ENCODE peak calls at places on chromosomes 2 and 18, in five cellular contexts. T is lower leg skin, A is fibroblast of the conjunctiva, W is retinal pigment epithelial cell, J is iris pigment epithelial cell. P is an unnamed sample.

GRCh38 chr2:32363588-32363987 is 6.8 kb downstream of the BIRC6 start:
- DNase-seq in W (no peak), J (no peak), T (no peak), A (no peak), P (no peak)

GRCh38 chr2:19818039-19818438 is 83.7 kb downstream of the TTC32 start:
- DNase-seq in W (no peak), T (peak), A (no peak), J (no peak), P (no peak)

GRCh38 chr2:69585855-69586560 is 57.5 kb downstream of the AAK1 start:
- DNase-seq in J (no peak), W (no peak), A (no peak), T (no peak), P (no peak)

GRCh38 chr18:46877329-46877987 is 39.8 kb downstream of the PIAS2 start:
- DNase-seq in T (no peak), J (no peak), A (no peak), W (no peak), P (no peak)

GRCh38 chr2:201654611-201655384 is 11.5 kb upstream of the TMEM237 start:
- DNase-seq in W (no peak), A (no peak), J (peak), T (no peak), P (peak)

GRCh38 chr2:239778042-239778811 is 246.9 kb downstream of the NDUFA10 start:
- DNase-seq in J (no peak), T (peak), A (no peak), W (no peak), P (no peak)

GRCh38 chr18:65659912-65660311 is 90.9 kb upstream of the CDH7 start:
- DNase-seq in T (no peak), A (no peak), J (peak), W (peak), P (no peak)

GRCh38 chr2:191189112-191189635 is 38.4 kb upstream of the STAT4 start:
- DNase-seq in T (no peak), W (no peak), J (no peak), A (no peak), P (no peak)

GRCh38 chr18:21741511-21742322 is 1.1 kb downstream of the MIB1 start:
- DNase-seq in T (peak), W (no peak), J (peak), A (no peak), P (peak)

GRCh38 chr2:85435986-85436835 is 17.7 kb downstream of the SH2D6 start:
- DNase-seq in W (no peak), T (no peak), A (no peak), J (no peak), P (no peak)

GRCh38 chr2:43855292-43855691 is 16.5 kb downstream of the ABCG8 start:
- DNase-seq in T (no peak), A (no peak), W (no peak), J (no peak), P (no peak)

GRCh38 chr2:12702661-12703121 is 14.0 kb upstream of the TRIB2 start:
- DNase-seq in W (no peak), T (no peak), J (peak), A (peak), P (peak)

GRCh38 chr2:11612553-11613215 is 57.3 kb downstream of the NTSR2 start:
- DNase-seq in A (no peak), J (no peak), T (no peak), W (no peak), P (no peak)

GRCh38 chr2:69667805-69668382 is 24.4 kb upstream of the AAK1 start:
- DNase-seq in W (no peak), A (no peak), J (peak), T (no peak), P (peak)

GRCh38 chr18:78510636-78511035 is 469.0 kb upstream of the SALL3 start:
- DNase-seq in W (no peak), A (no peak), T (peak), J (no peak), P (no peak)

GRCh38 chr2:53896864-53897263 is 37.1 kb upstream of the GPR75 start:
- DNase-seq in A (peak), T (no peak), W (peak), J (peak), P (peak)

GRCh38 chr2:170815746-170816498 is 765 bp upstream of the GAD1 start:
- DNase-seq in W (no peak), T (peak), A (no peak), J (peak), P (peak)

GRCh38 chr2:43127208-43127940 is 99.0 kb downstream of the ZFP36L2 start:
- DNase-seq in W (no peak), J (peak), T (peak), A (no peak), P (peak)

GRCh38 chr2:109339519-109339991 is 210.6 kb downstream of the SH3RF3 start:
- DNase-seq in A (no peak), J (peak), T (peak), W (no peak), P (peak)

GRCh38 chr2:120257522-120257921 is 4.9 kb downstream of the RALB start:
- DNase-seq in J (no peak), A (no peak), T (no peak), W (no peak), P (no peak)

GRCh38 chr2:174641168-174641567 is 43.6 kb upstream of the WIPF1 start:
- DNase-seq in J (no peak), T (no peak), W (no peak), A (no peak), P (no peak)

GRCh38 chr2:213818436-213818835 is 534.2 kb downstream of the SPAG16 start:
- DNase-seq in T (no peak), W (no peak), J (peak), A (peak), P (peak)

GRCh38 chr18:13273800-13274199 is 55.2 kb downstream of the LDLRAD4 start:
- DNase-seq in J (no peak), A (no peak), W (no peak), T (peak), P (no peak)

GRCh38 chr2:176071330-176072291 is 12.2 kb downstream of the EVX2 start:
- DNase-seq in W (no peak), J (no peak), T (no peak), A (no peak), P (no peak)

GRCh38 chr2:170336916-170337315 is 159.0 kb downstream of the MYO3B start:
- DNase-seq in T (no peak), A (no peak), J (no peak), W (no peak), P (no peak)

GRCh38 chr2:236176417-236176816 is 8.2 kb upstream of the GBX2 start:
- DNase-seq in T (peak), A (no peak), W (no peak), J (peak), P (peak)

GRCh38 chr2:48356701-48357322 is 173.1 kb upstream of the STON1 start:
- DNase-seq in W (no peak), A (no peak), T (no peak), J (peak), P (peak)

GRCh38 chr18:60092073-60092472 is 192.3 kb downstream of the PMAIP1 start:
- DNase-seq in W (no peak), T (no peak), J (no peak), A (no peak), P (no peak)

GRCh38 chr2:98412751-98413445 is 31.8 kb upstream of the INPP4A start:
- DNase-seq in T (no peak), W (peak), J (peak), A (peak), P (peak)

GRCh38 chr2:97654791-97655190 is 8.9 kb downstream of the COX5B start:
- DNase-seq in T (no peak), A (no peak), J (no peak), W (no peak), P (no peak)

GRCh38 chr18:77127769-77128671 is 4.6 kb downstream of the MBP start:
- DNase-seq in A (peak), W (peak), T (peak), J (peak), P (peak)

GRCh38 chr2:24548058-24548457 is 57.0 kb downstream of the NCOA1 start:
- DNase-seq in A (no peak), T (no peak), J (no peak), W (no peak), P (no peak)

GRCh38 chr2:140586379-140586778 is 1544.4 kb downstream of the LRP1B start:
- DNase-seq in W (no peak), T (no peak), A (peak), J (peak), P (peak)

GRCh38 chr2:119756837-119757236 is 2.9 kb upstream of the PTPN4 start:
- DNase-seq in A (peak), W (no peak), T (no peak), J (peak), P (peak)

GRCh38 chr18:905948-906415 is 1.3 kb downstream of the ADCYAP1 start:
- DNase-seq in A (no peak), J (no peak), W (no peak), T (no peak), P (no peak)

GRCh38 chr2:111667542-111668273 is 216.3 kb downstream of the ANAPC1 start:
- DNase-seq in J (peak), A (peak), T (peak), W (peak), P (peak)

P was measured in EH.